ENCODE peak calls at places on chromosomes 16 and 17, in six cellular contexts. Z is HepG2, X is heart left ventricle, S is right lobe of liver, E is body of pancreas, M is upper lobe of left lung. B is an unnamed sample.

GRCh38 chr17:69485126-69485724 is 70.7 kb downstream of the MAP2K6 start:
- ATAC-seq in Z (no peak), X (peak; percentile 90), S (no peak), E (peak; percentile 18), M (no peak), B (peak; percentile 72)

GRCh38 chr16:48126801-48127644 is 28.8 kb downstream of the ABCC12 start:
- ATAC-seq in Z (no peak), X (peak; percentile 82), S (no peak), E (peak; percentile 79), M (peak; percentile 85), B (no peak)

GRCh38 chr17:83065660-83066542 is 13.5 kb upstream of the METRNL start:
- ATAC-seq in Z (no peak), X (no peak), S (no peak), E (no peak), M (no peak), B (no peak)

GRCh38 chr17:43772877-43773648 is 5.7 kb downstream of the DUSP3 start:
- ATAC-seq in Z (peak; percentile 20), X (no peak), S (peak; percentile 17), E (no peak), M (no peak), B (no peak)

GRCh38 chr17:76678330-76678729 is 32.4 kb downstream of the MXRA7 start:
- ATAC-seq in Z (no peak), X (no peak), S (no peak), E (no peak), M (no peak), B (no peak)

GRCh38 chr16:85959686-85960085 is 60.7 kb downstream of the IRF8 start:
- ATAC-seq in Z (no peak), X (peak; percentile 64), S (no peak), E (no peak), M (no peak), B (no peak)

GRCh38 chr16:54265558-54266213 is 20.9 kb downstream of the IRX3 start:
- ATAC-seq in Z (peak; percentile 56), X (peak; percentile 94), S (no peak), E (no peak), M (no peak), B (no peak)

GRCh38 chr17:72726936-72727335 is 365.6 kb downstream of the SLC39A11 start:
- ATAC-seq in Z (no peak), X (no peak), S (no peak), E (no peak), M (peak; percentile 81), B (no peak)

GRCh38 chr16:1494129-1494640 is 1.0 kb downstream of the TELO2 start:
- ATAC-seq in Z (peak; percentile 74), X (peak; percentile 75), S (peak; percentile 8), E (no peak), M (peak; percentile 5), B (peak; percentile 54)

GRCh38 chr16:31333686-31334649 is 21.0 kb upstream of the ITGAX start:
- ATAC-seq in Z (peak; percentile 93), X (peak; percentile 66), S (peak; percentile 66), E (no peak), M (no peak), B (no peak)

GRCh38 chr16:57536306-57537193 is at the start of gene CCDC102A:
- ATAC-seq in Z (peak; percentile 71), X (peak; percentile 69), S (peak; percentile 47), E (peak; percentile 52), M (no peak), B (peak; percentile 65)
- TF ChIP-seq POLR2A in Z (no peak), X (peak; percentile 12), S (no peak), E (peak; percentile 25), M (peak; percentile 40), B (peak; percentile 47)

DNA sequence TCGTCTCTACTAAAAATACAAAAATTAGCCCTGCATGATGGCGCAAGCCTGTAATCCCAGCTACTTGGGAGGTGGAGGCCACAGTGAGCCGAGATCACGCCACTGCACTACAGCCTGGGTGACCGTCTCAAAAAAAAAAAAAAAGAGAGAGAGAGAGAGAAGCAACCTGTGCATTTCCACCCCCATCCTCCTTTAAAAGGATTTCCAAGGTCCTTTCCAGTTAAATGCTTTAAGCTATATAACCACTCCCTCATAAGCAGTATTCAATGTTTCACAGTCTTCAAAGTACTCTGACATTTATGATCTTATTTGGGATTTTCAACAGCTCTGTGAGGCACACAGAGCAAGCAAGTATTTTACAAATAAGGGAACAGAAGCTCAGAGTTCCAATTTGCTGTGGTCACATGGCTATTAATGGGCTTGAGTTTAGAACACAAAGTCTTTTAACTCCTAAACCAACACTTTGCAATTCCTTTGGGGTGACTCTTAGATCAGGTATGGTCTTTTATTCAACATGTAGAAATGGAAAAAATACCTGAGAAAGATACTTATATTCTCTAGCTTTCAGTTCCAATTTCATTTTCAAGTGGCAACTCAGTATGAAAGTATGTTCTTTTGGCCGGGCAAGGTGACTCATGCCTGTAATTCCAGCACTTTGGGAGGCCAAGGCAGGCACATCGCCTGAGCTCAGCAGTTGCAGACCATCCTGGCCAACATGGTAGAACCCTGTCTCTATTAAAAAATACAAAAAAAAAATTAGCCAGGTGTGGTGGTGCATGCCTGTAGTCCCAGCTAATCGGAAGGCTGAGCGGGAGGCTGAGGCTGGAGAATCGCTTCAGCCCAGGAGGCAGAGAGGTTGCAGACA is 31.3 kb downstream of the SPOP start:
- ATAC-seq in Z (peak; percentile 48), X (peak; percentile 72), S (no peak), E (peak; percentile 45), M (peak; percentile 95), B (peak; percentile 85)
- TF ChIP-seq POLR2A in Z (no peak), X (no peak), S (no peak), E (no peak), M (no peak), B (peak; percentile 42)

GRCh38 chr16:14350081-14350480 is 279.0 kb downstream of the MRTFB start:
- ATAC-seq in Z (no peak), X (no peak), S (no peak), E (no peak), M (no peak), B (no peak)
- TF ChIP-seq POLR2A in Z (no peak), X (no peak), S (no peak), E (no peak), M (no peak), B (no peak)

GRCh38 chr17:39401412-39402278 is at the start of gene FBXL20:
- ATAC-seq in Z (peak; percentile 85), X (peak; percentile 94), S (peak; percentile 89), E (peak; percentile 91), M (peak; percentile 95), B (peak; percentile 95)
- TF ChIP-seq POLR2A in Z (peak; percentile 88), X (peak; percentile 95), S (peak; percentile 75), E (peak; percentile 90), M (peak; percentile 93), B (peak; percentile 88)

DNA sequence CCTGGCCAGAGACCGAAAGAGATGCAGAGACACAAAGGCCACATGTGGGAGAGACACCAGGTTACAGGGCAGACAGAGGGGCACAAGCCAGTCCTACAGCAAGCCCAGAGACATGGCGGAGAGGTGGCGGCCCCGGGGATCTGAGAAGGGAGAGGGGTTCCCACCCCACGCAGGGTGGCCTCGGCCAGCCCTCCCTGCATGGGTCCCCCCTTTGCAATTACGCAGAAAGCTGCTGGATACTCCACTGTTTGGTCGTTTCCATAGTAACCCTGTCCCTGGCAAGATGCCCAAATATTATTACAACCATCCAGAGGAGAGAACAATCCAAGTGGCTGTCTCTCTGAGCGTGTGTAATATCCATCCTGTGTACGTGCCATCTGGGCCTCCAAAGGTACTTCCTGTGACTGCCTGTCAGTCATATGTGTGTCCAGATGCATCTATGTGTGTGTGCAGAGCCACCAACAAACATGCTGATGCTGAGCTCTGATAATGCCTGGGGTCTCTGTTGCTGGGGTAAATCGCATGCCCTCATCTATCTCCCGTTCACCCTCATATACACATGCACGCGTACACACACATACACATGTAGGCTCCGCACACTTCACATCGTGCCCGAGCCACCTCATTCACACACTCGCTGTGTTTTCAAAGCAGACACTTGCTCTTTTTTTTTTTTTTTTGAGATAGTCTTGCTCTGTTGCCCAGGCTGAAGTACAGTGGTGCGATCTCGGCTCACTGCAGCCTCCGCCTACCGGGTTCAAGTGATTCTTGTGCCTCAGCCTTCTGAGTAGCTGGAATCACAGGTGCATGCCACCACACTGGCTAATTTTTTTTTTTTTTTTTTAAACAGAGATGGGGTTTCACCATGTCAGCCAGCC is 5.5 kb downstream of the PCGF2 start:
- ATAC-seq in Z (no peak), X (peak; percentile 55), S (peak; percentile 30), E (peak; percentile 67), M (peak; percentile 60), B (peak; percentile 81)
- TF ChIP-seq POLR2A in Z (peak; percentile 21), X (no peak), S (no peak), E (no peak), M (no peak), B (no peak)

DNA sequence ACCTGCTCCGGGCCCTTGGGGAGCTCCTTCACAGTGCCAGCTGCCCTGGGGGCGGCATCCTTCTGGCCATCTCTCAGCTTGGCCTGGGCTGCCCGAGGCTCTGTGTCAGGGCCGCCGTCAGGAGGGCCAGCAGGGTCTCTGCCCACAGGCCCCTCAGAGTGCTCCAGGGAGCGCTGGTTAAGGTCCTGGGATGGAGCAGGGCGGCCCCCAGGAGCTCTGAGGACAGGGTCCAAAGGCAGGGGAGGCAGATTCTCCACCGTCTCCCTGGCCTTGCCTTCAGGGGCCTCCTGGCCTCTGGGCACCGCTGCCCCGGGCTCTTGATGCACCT is 7.2 kb downstream of the NDUFAF8 start:
- ATAC-seq in Z (peak; percentile 8), X (no peak), S (no peak), E (no peak), M (no peak), B (no peak)
- TF ChIP-seq POLR2A in Z (no peak), X (no peak), S (no peak), E (no peak), M (no peak), B (no peak)

DNA sequence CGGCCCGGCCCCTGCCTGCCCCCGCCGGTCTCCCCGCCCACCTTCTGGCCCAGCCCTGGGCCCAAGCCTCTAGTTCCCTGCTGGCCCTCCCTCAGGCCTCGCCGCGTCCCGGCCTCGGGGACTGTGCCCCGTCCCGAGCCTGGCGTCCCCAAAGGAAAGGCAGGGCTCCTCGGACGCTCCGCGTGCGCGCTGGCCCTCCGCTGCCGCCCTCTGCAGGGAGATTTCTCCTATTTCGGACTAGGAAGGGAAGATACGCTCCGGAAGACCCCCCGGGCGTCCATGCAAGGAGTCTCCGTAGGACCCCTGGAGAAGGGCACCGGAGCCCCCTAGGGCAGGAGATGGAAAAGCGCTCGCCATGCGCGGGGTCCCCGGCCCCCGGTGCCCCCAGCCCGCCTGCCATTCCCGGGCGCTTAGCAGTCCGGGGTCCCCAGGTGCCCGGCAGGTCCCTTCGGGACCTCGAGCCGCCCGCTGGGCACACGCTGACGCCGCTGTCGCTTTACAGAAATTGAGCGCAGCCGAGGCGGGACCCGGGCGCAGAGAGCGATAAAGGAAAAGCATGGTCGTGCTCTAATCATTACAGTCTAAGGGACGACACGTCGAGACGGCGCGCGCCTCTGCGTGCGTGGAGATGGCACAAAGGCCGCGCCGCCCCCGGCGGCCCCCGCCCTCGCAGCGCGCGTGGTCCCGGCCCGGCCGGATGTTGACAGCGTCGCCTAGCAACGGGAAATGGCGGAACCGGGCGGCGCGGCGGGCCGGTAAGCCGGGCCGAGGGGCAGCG is at the start of gene CCDC40:
- ATAC-seq in Z (peak; percentile 92), X (peak; percentile 96), S (peak; percentile 95), E (peak; percentile 90), M (peak; percentile 95), B (peak; percentile 94)
- TF ChIP-seq POLR2A in Z (peak; percentile 91), X (peak; percentile 33), S (peak; percentile 50), E (peak; percentile 76), M (peak; percentile 57), B (peak; percentile 9)